ENCODE peak calls at places on chromosomes 7 and 10, in six cellular contexts. V, N, O, X, S and Q are unnamed samples.

GRCh38 chr10:25026463-25026862 is 10.1 kb downstream of the THNSL1 start:
- DNase-seq in V (no peak), N (no peak), O (no peak), X (no peak), S (no peak), Q (no peak)

GRCh38 chr10:8138471-8138870 is 84.0 kb downstream of the GATA3 start:
- DNase-seq in V (no peak), N (no peak), O (no peak), X (no peak), S (no peak), Q (no peak)

GRCh38 chr10:52258791-52259427 is 55.2 kb upstream of the DKK1 start:
- DNase-seq in V (no peak), N (no peak), O (no peak), X (no peak), S (no peak), Q (no peak)

GRCh38 chr7:158354861-158355260 is 232.8 kb downstream of the PTPRN2 start:
- DNase-seq in V (no peak), N (no peak), O (no peak), X (no peak), S (peak; percentile 3), Q (no peak)

GRCh38 chr7:44044315-44045225 is at the start of gene DBNL:
- DNase-seq in V (peak; percentile 97), N (peak; percentile 98), O (peak; percentile 98), X (peak; percentile 44), S (peak; percentile 97), Q (peak; percentile 98)

GRCh38 chr7:42606217-42606905 is 305.5 kb downstream of the C7orf25 start:
- DNase-seq in V (no peak), N (no peak), O (no peak), X (no peak), S (no peak), Q (no peak)

GRCh38 chr10:131935260-131935659 is 34.5 kb downstream of the PPP2R2D start:
- DNase-seq in V (no peak), N (no peak), O (no peak), X (no peak), S (no peak), Q (no peak)

GRCh38 chr10:102451105-102451969 is at the start of gene C10orf95:
- DNase-seq in V (peak; percentile 57), N (peak; percentile 62), O (no peak), X (no peak), S (no peak), Q (no peak)

GRCh38 chr10:34627741-34628140 is 187.4 kb downstream of the PARD3 start:
- DNase-seq in V (no peak), N (no peak), O (no peak), X (no peak), S (no peak), Q (no peak)

GRCh38 chr7:43454936-43455518 is 127.9 kb upstream of the STK17A start:
- DNase-seq in V (no peak), N (no peak), O (no peak), X (no peak), S (no peak), Q (no peak)

GRCh38 chr10:16967866-16968721 is 150.9 kb upstream of the RSU1 start:
- DNase-seq in V (no peak), N (no peak), O (no peak), X (peak; percentile 25), S (no peak), Q (no peak)
- H3K27ac ChIP-seq in V (peak overlapping the region; percentile 46), N (peak overlapping the region; percentile 57), O (peak overlapping the region; percentile 56), X (no peak overlapping the region), S (peak overlapping the region; percentile 52), Q (no peak overlapping the region)

GRCh38 chr10:108445746-108446145 is 1281.2 kb upstream of the SORCS1 start:
- DNase-seq in V (no peak), N (no peak), O (no peak), X (no peak), S (no peak), Q (no peak)
- H3K27ac ChIP-seq in V (no peak overlapping the region), N (no peak overlapping the region), O (no peak overlapping the region), X (no peak overlapping the region), S (no peak overlapping the region), Q (no peak overlapping the region)

GRCh38 chr10:113080061-113080460 is 130.0 kb downstream of the TCF7L2 start:
- DNase-seq in V (no peak), N (no peak), O (no peak), X (no peak), S (peak; percentile 3), Q (no peak)
- H3K27ac ChIP-seq in V (no peak overlapping the region), N (no peak overlapping the region), O (no peak overlapping the region), X (no peak overlapping the region), S (no peak overlapping the region), Q (no peak overlapping the region)

DNA sequence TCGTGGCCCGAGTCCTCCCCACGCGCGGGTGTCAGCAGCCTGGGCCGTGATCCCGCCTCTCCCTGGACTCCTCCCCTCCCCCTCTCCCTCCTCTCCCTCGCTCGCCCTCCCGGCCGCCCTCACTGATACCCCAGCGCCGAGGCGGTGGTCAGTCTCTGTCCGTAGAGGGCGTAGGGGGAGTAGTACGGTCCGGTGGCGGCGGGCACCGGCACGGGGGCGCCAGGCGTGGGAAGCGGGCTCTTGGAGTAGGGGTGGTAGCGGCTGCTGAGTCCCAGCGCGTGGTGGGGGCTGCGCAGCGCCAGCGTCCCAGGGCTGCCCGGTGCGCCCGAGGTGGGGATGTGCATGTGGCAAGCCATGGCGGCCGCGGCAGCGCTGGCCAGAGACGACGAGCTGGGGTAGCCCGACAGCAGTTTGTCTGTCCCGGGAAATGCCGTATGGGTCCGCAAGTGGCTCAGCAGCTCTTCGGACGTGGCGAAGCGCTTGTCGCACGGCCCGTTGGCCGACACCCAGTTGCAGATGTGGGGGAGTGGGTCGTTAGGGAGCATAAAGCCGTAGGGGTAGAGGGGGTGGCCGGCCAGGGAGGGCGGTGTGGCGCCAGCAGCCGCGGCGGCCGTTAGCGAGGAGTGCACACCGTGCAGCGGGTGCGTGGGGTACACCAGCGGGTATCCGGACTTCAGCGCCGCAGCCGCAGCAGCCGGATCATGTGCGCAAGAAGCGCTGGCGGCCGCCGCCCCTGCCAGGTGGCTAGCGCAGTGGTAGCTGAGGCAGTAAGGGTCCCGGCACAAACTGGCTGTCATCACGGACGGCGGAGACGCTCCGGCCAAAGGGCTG is 2.7 kb downstream of the ZNF503 start:
- DNase-seq in V (peak; percentile 44), N (peak; percentile 59), O (peak; percentile 73), X (no peak), S (peak; percentile 68), Q (no peak)
- H3K27ac ChIP-seq in V (peak overlapping the region; percentile 92), N (peak overlapping the region; percentile 97), O (peak overlapping the region; percentile 92), X (no peak overlapping the region), S (peak overlapping the region; percentile 97), Q (peak overlapping the region; percentile 97)